ENCODE peak calls at places on chromosomes 4 and X, in ten cellular contexts. One of them, this sample, is unnamed.
A peak's percentile ranks its signal among the peaks of the same experiment; 100 is the strongest.

GRCh38 chrX:151984328-151984727 is 9.9 kb upstream of the GABRE start:
- DNase-seq in midbrain: no peak
- DNase-seq in stimulated activated CD8-positive, alpha-beta memory T cell treated with anti-CD3 and anti-CD28 coated beads, Interleukin-4, amount 100 ng/mL, for 4 hours: no peak
- DNase-seq in body of pancreas: no peak
- DNase-seq in CD8-positive, alpha-beta memory T cell: no peak
- DNase-seq in astrocyte: peak; percentile 92
- DNase-seq in HCT116: no peak
- DNase-seq in stimulated activated CD4-positive, alpha-beta T cell treated with anti-CD3 and anti-CD28 coated beads, Interleukin-2, amount 100 ng/mL, for 4 hours: no peak
- DNase-seq in pons: no peak
- DNase-seq in EL: peak; percentile 77
- DNase-seq in this sample: peak; percentile 89

GRCh38 chrX:100447563-100448397 is 37.7 kb upstream of the PCDH19 start:
- DNase-seq in midbrain: peak; percentile 34
- DNase-seq in stimulated activated CD8-positive, alpha-beta memory T cell treated with anti-CD3 and anti-CD28 coated beads, Interleukin-4, amount 100 ng/mL, for 4 hours: no peak
- DNase-seq in body of pancreas: peak; percentile 43
- DNase-seq in CD8-positive, alpha-beta memory T cell: no peak
- DNase-seq in astrocyte: no peak
- DNase-seq in HCT116: peak; percentile 31
- DNase-seq in stimulated activated CD4-positive, alpha-beta T cell treated with anti-CD3 and anti-CD28 coated beads, Interleukin-2, amount 100 ng/mL, for 4 hours: no peak
- DNase-seq in pons: peak; percentile 22
- DNase-seq in EL: peak; percentile 14
- DNase-seq in this sample: peak; percentile 3

GRCh38 chr4:8032381-8032780 is 92.7 kb upstream of the AFAP1 start:
- DNase-seq in midbrain: no peak
- DNase-seq in stimulated activated CD8-positive, alpha-beta memory T cell treated with anti-CD3 and anti-CD28 coated beads, Interleukin-4, amount 100 ng/mL, for 4 hours: no peak
- DNase-seq in body of pancreas: no peak
- DNase-seq in CD8-positive, alpha-beta memory T cell: no peak
- DNase-seq in astrocyte: no peak
- DNase-seq in HCT116: no peak
- DNase-seq in stimulated activated CD4-positive, alpha-beta T cell treated with anti-CD3 and anti-CD28 coated beads, Interleukin-2, amount 100 ng/mL, for 4 hours: no peak
- DNase-seq in pons: no peak
- DNase-seq in EL: no peak
- DNase-seq in this sample: no peak

GRCh38 chrX:32041181-32041580 is 969.3 kb upstream of the FTHL17 start:
- DNase-seq in midbrain: no peak
- DNase-seq in stimulated activated CD8-positive, alpha-beta memory T cell treated with anti-CD3 and anti-CD28 coated beads, Interleukin-4, amount 100 ng/mL, for 4 hours: no peak
- DNase-seq in body of pancreas: no peak
- DNase-seq in CD8-positive, alpha-beta memory T cell: no peak
- DNase-seq in astrocyte: no peak
- DNase-seq in HCT116: no peak
- DNase-seq in stimulated activated CD4-positive, alpha-beta T cell treated with anti-CD3 and anti-CD28 coated beads, Interleukin-2, amount 100 ng/mL, for 4 hours: no peak
- DNase-seq in pons: no peak
- DNase-seq in EL: no peak
- DNase-seq in this sample: no peak

GRCh38 chr4:81060587-81061339 is 30.3 kb downstream of the BMP3 start:
- DNase-seq in midbrain: no peak
- DNase-seq in stimulated activated CD8-positive, alpha-beta memory T cell treated with anti-CD3 and anti-CD28 coated beads, Interleukin-4, amount 100 ng/mL, for 4 hours: no peak
- DNase-seq in body of pancreas: no peak
- DNase-seq in CD8-positive, alpha-beta memory T cell: no peak
- DNase-seq in astrocyte: no peak
- DNase-seq in HCT116: no peak
- DNase-seq in stimulated activated CD4-positive, alpha-beta T cell treated with anti-CD3 and anti-CD28 coated beads, Interleukin-2, amount 100 ng/mL, for 4 hours: no peak
- DNase-seq in pons: no peak
- DNase-seq in EL: no peak
- DNase-seq in this sample: no peak

GRCh38 chr4:13541720-13542576 is 2.4 kb downstream of the NKX3-2 start:
- DNase-seq in midbrain: no peak
- DNase-seq in stimulated activated CD8-positive, alpha-beta memory T cell treated with anti-CD3 and anti-CD28 coated beads, Interleukin-4, amount 100 ng/mL, for 4 hours: no peak
- DNase-seq in body of pancreas: peak; percentile 52
- DNase-seq in CD8-positive, alpha-beta memory T cell: no peak
- DNase-seq in astrocyte: no peak
- DNase-seq in HCT116: no peak
- DNase-seq in stimulated activated CD4-positive, alpha-beta T cell treated with anti-CD3 and anti-CD28 coated beads, Interleukin-2, amount 100 ng/mL, for 4 hours: no peak
- DNase-seq in pons: no peak
- DNase-seq in EL: no peak
- DNase-seq in this sample: no peak

GRCh38 chrX:110915579-110915978 is 120.0 kb upstream of the CHRDL1 start:
- DNase-seq in midbrain: no peak
- DNase-seq in stimulated activated CD8-positive, alpha-beta memory T cell treated with anti-CD3 and anti-CD28 coated beads, Interleukin-4, amount 100 ng/mL, for 4 hours: no peak
- DNase-seq in body of pancreas: no peak
- DNase-seq in CD8-positive, alpha-beta memory T cell: no peak
- DNase-seq in astrocyte: no peak
- DNase-seq in HCT116: no peak
- DNase-seq in stimulated activated CD4-positive, alpha-beta T cell treated with anti-CD3 and anti-CD28 coated beads, Interleukin-2, amount 100 ng/mL, for 4 hours: no peak
- DNase-seq in pons: no peak
- DNase-seq in EL: no peak
- DNase-seq in this sample: peak; percentile 2

GRCh38 chrX:141468940-141469339 is 115.6 kb downstream of the SPANXA1 start:
- DNase-seq in midbrain: no peak
- DNase-seq in stimulated activated CD8-positive, alpha-beta memory T cell treated with anti-CD3 and anti-CD28 coated beads, Interleukin-4, amount 100 ng/mL, for 4 hours: no peak
- DNase-seq in body of pancreas: no peak
- DNase-seq in CD8-positive, alpha-beta memory T cell: no peak
- DNase-seq in astrocyte: peak; percentile 75
- DNase-seq in HCT116: no peak
- DNase-seq in stimulated activated CD4-positive, alpha-beta T cell treated with anti-CD3 and anti-CD28 coated beads, Interleukin-2, amount 100 ng/mL, for 4 hours: no peak
- DNase-seq in pons: no peak
- DNase-seq in EL: peak; percentile 76
- DNase-seq in this sample: peak; percentile 79

GRCh38 chr4:100118213-100118612 is 72.1 kb downstream of the DDIT4L start:
- DNase-seq in midbrain: no peak
- DNase-seq in stimulated activated CD8-positive, alpha-beta memory T cell treated with anti-CD3 and anti-CD28 coated beads, Interleukin-4, amount 100 ng/mL, for 4 hours: no peak
- DNase-seq in body of pancreas: no peak
- DNase-seq in CD8-positive, alpha-beta memory T cell: no peak
- DNase-seq in astrocyte: no peak
- DNase-seq in HCT116: no peak
- DNase-seq in stimulated activated CD4-positive, alpha-beta T cell treated with anti-CD3 and anti-CD28 coated beads, Interleukin-2, amount 100 ng/mL, for 4 hours: no peak
- DNase-seq in pons: no peak
- DNase-seq in EL: no peak
- DNase-seq in this sample: no peak

GRCh38 chrX:3346436-3347329 is at the start of gene MXRA5:
- DNase-seq in midbrain: no peak
- DNase-seq in stimulated activated CD8-positive, alpha-beta memory T cell treated with anti-CD3 and anti-CD28 coated beads, Interleukin-4, amount 100 ng/mL, for 4 hours: no peak
- DNase-seq in body of pancreas: peak; percentile 18
- DNase-seq in CD8-positive, alpha-beta memory T cell: no peak
- DNase-seq in astrocyte: peak; percentile 62
- DNase-seq in HCT116: no peak
- DNase-seq in stimulated activated CD4-positive, alpha-beta T cell treated with anti-CD3 and anti-CD28 coated beads, Interleukin-2, amount 100 ng/mL, for 4 hours: no peak
- DNase-seq in pons: no peak
- DNase-seq in EL: peak; percentile 13
- DNase-seq in this sample: peak; percentile 69

GRCh38 chrX:20988118-20988517 is 386.1 kb upstream of the CNKSR2 start:
- DNase-seq in midbrain: no peak
- DNase-seq in stimulated activated CD8-positive, alpha-beta memory T cell treated with anti-CD3 and anti-CD28 coated beads, Interleukin-4, amount 100 ng/mL, for 4 hours: no peak
- DNase-seq in body of pancreas: no peak
- DNase-seq in CD8-positive, alpha-beta memory T cell: no peak
- DNase-seq in astrocyte: peak; percentile 70
- DNase-seq in HCT116: no peak
- DNase-seq in stimulated activated CD4-positive, alpha-beta T cell treated with anti-CD3 and anti-CD28 coated beads, Interleukin-2, amount 100 ng/mL, for 4 hours: no peak
- DNase-seq in pons: no peak
- DNase-seq in EL: peak; percentile 1
- DNase-seq in this sample: peak; percentile 34

GRCh38 chr4:56817840-56818491 is 3.5 kb downstream of the SPINK2 start:
- DNase-seq in midbrain: no peak
- DNase-seq in stimulated activated CD8-positive, alpha-beta memory T cell treated with anti-CD3 and anti-CD28 coated beads, Interleukin-4, amount 100 ng/mL, for 4 hours: no peak
- DNase-seq in body of pancreas: no peak
- DNase-seq in CD8-positive, alpha-beta memory T cell: peak; percentile 60
- DNase-seq in astrocyte: peak; percentile 52
- DNase-seq in HCT116: no peak
- DNase-seq in stimulated activated CD4-positive, alpha-beta T cell treated with anti-CD3 and anti-CD28 coated beads, Interleukin-2, amount 100 ng/mL, for 4 hours: no peak
- DNase-seq in pons: no peak
- DNase-seq in EL: no peak
- DNase-seq in this sample: no peak

GRCh38 chr4:1137063-1137771 is 23.9 kb upstream of the RNF212 start:
- DNase-seq in midbrain: no peak
- DNase-seq in stimulated activated CD8-positive, alpha-beta memory T cell treated with anti-CD3 and anti-CD28 coated beads, Interleukin-4, amount 100 ng/mL, for 4 hours: no peak
- DNase-seq in body of pancreas: no peak
- DNase-seq in CD8-positive, alpha-beta memory T cell: peak; percentile 16
- DNase-seq in astrocyte: no peak
- DNase-seq in HCT116: no peak
- DNase-seq in stimulated activated CD4-positive, alpha-beta T cell treated with anti-CD3 and anti-CD28 coated beads, Interleukin-2, amount 100 ng/mL, for 4 hours: no peak
- DNase-seq in pons: no peak
- DNase-seq in EL: no peak
- DNase-seq in this sample: no peak

GRCh38 chr4:113657834-113658233 is 103.7 kb downstream of the CAMK2D start:
- DNase-seq in midbrain: no peak
- DNase-seq in stimulated activated CD8-positive, alpha-beta memory T cell treated with anti-CD3 and anti-CD28 coated beads, Interleukin-4, amount 100 ng/mL, for 4 hours: no peak
- DNase-seq in body of pancreas: no peak
- DNase-seq in CD8-positive, alpha-beta memory T cell: no peak
- DNase-seq in astrocyte: peak; percentile 63
- DNase-seq in HCT116: no peak
- DNase-seq in stimulated activated CD4-positive, alpha-beta T cell treated with anti-CD3 and anti-CD28 coated beads, Interleukin-2, amount 100 ng/mL, for 4 hours: no peak
- DNase-seq in pons: no peak
- DNase-seq in EL: peak; percentile 30
- DNase-seq in this sample: no peak

GRCh38 chr4:1179089-1179441 is 6.7 kb upstream of the SPON2 start:
- DNase-seq in midbrain: no peak
- DNase-seq in stimulated activated CD8-positive, alpha-beta memory T cell treated with anti-CD3 and anti-CD28 coated beads, Interleukin-4, amount 100 ng/mL, for 4 hours: no peak
- DNase-seq in body of pancreas: peak; percentile 27
- DNase-seq in CD8-positive, alpha-beta memory T cell: no peak
- DNase-seq in astrocyte: no peak
- DNase-seq in HCT116: no peak
- DNase-seq in stimulated activated CD4-positive, alpha-beta T cell treated with anti-CD3 and anti-CD28 coated beads, Interleukin-2, amount 100 ng/mL, for 4 hours: no peak
- DNase-seq in pons: no peak
- DNase-seq in EL: no peak
- DNase-seq in this sample: no peak

GRCh38 chrX:11386001-11386523 is 92.8 kb downstream of the AMELX start:
- DNase-seq in midbrain: no peak
- DNase-seq in stimulated activated CD8-positive, alpha-beta memory T cell treated with anti-CD3 and anti-CD28 coated beads, Interleukin-4, amount 100 ng/mL, for 4 hours: no peak
- DNase-seq in body of pancreas: no peak
- DNase-seq in CD8-positive, alpha-beta memory T cell: no peak
- DNase-seq in astrocyte: peak; percentile 70
- DNase-seq in HCT116: no peak
- DNase-seq in stimulated activated CD4-positive, alpha-beta T cell treated with anti-CD3 and anti-CD28 coated beads, Interleukin-2, amount 100 ng/mL, for 4 hours: no peak
- DNase-seq in pons: no peak
- DNase-seq in EL: peak; percentile 70
- DNase-seq in this sample: peak; percentile 82

GRCh38 chr4:10655968-10656367 is 28.6 kb downstream of the CLNK start:
- DNase-seq in midbrain: no peak
- DNase-seq in stimulated activated CD8-positive, alpha-beta memory T cell treated with anti-CD3 and anti-CD28 coated beads, Interleukin-4, amount 100 ng/mL, for 4 hours: no peak
- DNase-seq in body of pancreas: no peak
- DNase-seq in CD8-positive, alpha-beta memory T cell: no peak
- DNase-seq in astrocyte: peak; percentile 75
- DNase-seq in HCT116: no peak
- DNase-seq in stimulated activated CD4-positive, alpha-beta T cell treated with anti-CD3 and anti-CD28 coated beads, Interleukin-2, amount 100 ng/mL, for 4 hours: no peak
- DNase-seq in pons: no peak
- DNase-seq in EL: peak; percentile 67
- DNase-seq in this sample: peak; percentile 24

GRCh38 chr4:22237846-22238513 is 277.9 kb downstream of the ADGRA3 start:
- DNase-seq in midbrain: peak; percentile 8
- DNase-seq in stimulated activated CD8-positive, alpha-beta memory T cell treated with anti-CD3 and anti-CD28 coated beads, Interleukin-4, amount 100 ng/mL, for 4 hours: no peak
- DNase-seq in body of pancreas: no peak
- DNase-seq in CD8-positive, alpha-beta memory T cell: no peak
- DNase-seq in astrocyte: no peak
- DNase-seq in HCT116: no peak
- DNase-seq in stimulated activated CD4-positive, alpha-beta T cell treated with anti-CD3 and anti-CD28 coated beads, Interleukin-2, amount 100 ng/mL, for 4 hours: no peak
- DNase-seq in pons: peak; percentile 8
- DNase-seq in EL: no peak
- DNase-seq in this sample: no peak

GRCh38 chrX:138885886-138886285 is 174.4 kb upstream of the FGF13 start:
- DNase-seq in midbrain: no peak
- DNase-seq in stimulated activated CD8-positive, alpha-beta memory T cell treated with anti-CD3 and anti-CD28 coated beads, Interleukin-4, amount 100 ng/mL, for 4 hours: no peak
- DNase-seq in body of pancreas: no peak
- DNase-seq in CD8-positive, alpha-beta memory T cell: no peak
- DNase-seq in astrocyte: peak; percentile 71
- DNase-seq in HCT116: no peak
- DNase-seq in stimulated activated CD4-positive, alpha-beta T cell treated with anti-CD3 and anti-CD28 coated beads, Interleukin-2, amount 100 ng/mL, for 4 hours: no peak
- DNase-seq in pons: no peak
- DNase-seq in EL: no peak
- DNase-seq in this sample: peak; percentile 37

GRCh38 chrX:39614680-39614998 is 483.1 kb downstream of the BCOR start:
- DNase-seq in midbrain: no peak
- DNase-seq in stimulated activated CD8-positive, alpha-beta memory T cell treated with anti-CD3 and anti-CD28 coated beads, Interleukin-4, amount 100 ng/mL, for 4 hours: no peak
- DNase-seq in body of pancreas: no peak
- DNase-seq in CD8-positive, alpha-beta memory T cell: no peak
- DNase-seq in astrocyte: no peak
- DNase-seq in HCT116: no peak
- DNase-seq in stimulated activated CD4-positive, alpha-beta T cell treated with anti-CD3 and anti-CD28 coated beads, Interleukin-2, amount 100 ng/mL, for 4 hours: no peak
- DNase-seq in pons: no peak
- DNase-seq in EL: no peak
- DNase-seq in this sample: no peak

GRCh38 chr4:40446785-40447184 is 111.7 kb downstream of the CHRNA9 start:
- DNase-seq in midbrain: no peak
- DNase-seq in stimulated activated CD8-positive, alpha-beta memory T cell treated with anti-CD3 and anti-CD28 coated beads, Interleukin-4, amount 100 ng/mL, for 4 hours: no peak
- DNase-seq in body of pancreas: no peak
- DNase-seq in CD8-positive, alpha-beta memory T cell: no peak
- DNase-seq in astrocyte: peak; percentile 39
- DNase-seq in HCT116: no peak
- DNase-seq in stimulated activated CD4-positive, alpha-beta T cell treated with anti-CD3 and anti-CD28 coated beads, Interleukin-2, amount 100 ng/mL, for 4 hours: no peak
- DNase-seq in pons: no peak
- DNase-seq in EL: no peak
- DNase-seq in this sample: no peak

GRCh38 chr4:6491235-6491634 is 18.8 kb upstream of the PPP2R2C start:
- DNase-seq in midbrain: no peak
- DNase-seq in stimulated activated CD8-positive, alpha-beta memory T cell treated with anti-CD3 and anti-CD28 coated beads, Interleukin-4, amount 100 ng/mL, for 4 hours: no peak
- DNase-seq in body of pancreas: no peak
- DNase-seq in CD8-positive, alpha-beta memory T cell: no peak
- DNase-seq in astrocyte: no peak
- DNase-seq in HCT116: no peak
- DNase-seq in stimulated activated CD4-positive, alpha-beta T cell treated with anti-CD3 and anti-CD28 coated beads, Interleukin-2, amount 100 ng/mL, for 4 hours: no peak
- DNase-seq in pons: no peak
- DNase-seq in EL: no peak
- DNase-seq in this sample: no peak

GRCh38 chr4:114015444-114015899 is 36.0 kb upstream of the ARSJ start:
- DNase-seq in midbrain: no peak
- DNase-seq in stimulated activated CD8-positive, alpha-beta memory T cell treated with anti-CD3 and anti-CD28 coated beads, Interleukin-4, amount 100 ng/mL, for 4 hours: no peak
- DNase-seq in body of pancreas: no peak
- DNase-seq in CD8-positive, alpha-beta memory T cell: no peak
- DNase-seq in astrocyte: peak; percentile 100
- DNase-seq in HCT116: peak; percentile 78
- DNase-seq in stimulated activated CD4-positive, alpha-beta T cell treated with anti-CD3 and anti-CD28 coated beads, Interleukin-2, amount 100 ng/mL, for 4 hours: no peak
- DNase-seq in pons: no peak
- DNase-seq in EL: peak; percentile 99
- DNase-seq in this sample: peak; percentile 99